ENCODE peak calls at places on chromosomes 12 and 14, in five cellular contexts. F, K, E, G and X are unnamed samples.
A peak's percentile ranks its signal among the peaks of the same experiment; 100 is the strongest.

GRCh38 chr12:102483466-102483865 is 3.1 kb upstream of the IGF1 start:
- DNase-seq in F (no peak), K (no peak), E (no peak), G (no peak), X (no peak)

GRCh38 chr14:76908834-76909233 is 82.6 kb downstream of the LRRC74A start:
- DNase-seq in F (no peak), K (no peak), E (no peak), G (peak; percentile 37), X (no peak)

GRCh38 chr14:55412686-55413085 is 1.1 kb upstream of the ATG14 start:
- DNase-seq in F (no peak), K (peak; percentile 43), E (no peak), G (no peak), X (no peak)

GRCh38 chr12:107552263-107552662 is 133.3 kb upstream of the PWP1 start:
- DNase-seq in F (no peak), K (no peak), E (no peak), G (no peak), X (no peak)

GRCh38 chr12:54413284-54414190 is 5.5 kb downstream of the ITGA5 start:
- DNase-seq in F (peak; percentile 68), K (peak; percentile 37), E (peak; percentile 79), G (peak; percentile 86), X (peak; percentile 64)

GRCh38 chr14:45867046-45867894 is 614.3 kb upstream of the MIS18BP1 start:
- DNase-seq in F (no peak), K (no peak), E (no peak), G (no peak), X (no peak)

GRCh38 chr12:132061197-132061596 is 82.9 kb downstream of the DDX51 start:
- DNase-seq in F (no peak), K (no peak), E (no peak), G (no peak), X (no peak)

GRCh38 chr12:92340003-92340402 is 194.4 kb upstream of the BTG1 start:
- DNase-seq in F (no peak), K (no peak), E (no peak), G (no peak), X (no peak)

GRCh38 chr14:63155511-63156189 is 48.6 kb upstream of the RHOJ start:
- DNase-seq in F (no peak), K (peak; percentile 87), E (no peak), G (no peak), X (peak; percentile 6)

GRCh38 chr14:102140027-102140749 is 491 bp downstream of the WDR20 start:
- DNase-seq in F (peak; percentile 66), K (peak; percentile 29), E (peak; percentile 57), G (peak; percentile 27), X (peak; percentile 34)

GRCh38 chr12:130872179-130873096 is 572 bp downstream of the RAN start:
- DNase-seq in F (peak; percentile 35), K (peak; percentile 56), E (peak; percentile 56), G (peak; percentile 40), X (peak; percentile 28)